ENCODE peak calls at places on chromosomes 7 and 10, in five cellular contexts. B is iPS DF 6.9; P is CD14-positive monocyte; W is germinal center; X is CD4-positive, alpha-beta T cell. O is an unnamed sample.

GRCh38 chr10:7407368-7408002 is 3.3 kb downstream of the SFMBT2 start:
- DNase-seq in X (no peak), P (no peak), B (no peak), W (no peak), O (no peak)

GRCh38 chr7:3835102-3835501 is 534.0 kb downstream of the SDK1 start:
- DNase-seq in W (no peak), X (no peak), P (no peak), B (no peak), O (no peak)

GRCh38 chr7:100476903-100477870 is 1.8 kb downstream of the TSC22D4 start:
- DNase-seq in B (no peak), W (peak), P (no peak), X (peak), O (no peak)

GRCh38 chr7:1386623-1387220 is 72.5 kb downstream of the MICALL2 start:
- DNase-seq in B (no peak), W (no peak), P (no peak), X (no peak), O (no peak)

GRCh38 chr10:97081621-97082235 is 104.0 kb downstream of the SLIT1 start:
- DNase-seq in B (peak), W (peak), P (no peak), X (peak), O (peak)

GRCh38 chr7:43011879-43012278 is 79.7 kb downstream of the MRPL32 start:
- DNase-seq in P (no peak), B (no peak), W (no peak), X (no peak), O (no peak)

GRCh38 chr7:129308047-129308446 is 83.2 kb downstream of the AHCYL2 start:
- DNase-seq in W (no peak), X (no peak), B (no peak), P (no peak), O (no peak)

GRCh38 chr10:132202070-132202970 is 15.6 kb downstream of the DPYSL4 start:
- DNase-seq in W (no peak), X (no peak), P (no peak), B (no peak), O (no peak)

GRCh38 chr10:79385392-79385795 is 38.1 kb downstream of the PPIF start:
- DNase-seq in W (no peak), X (no peak), B (no peak), P (no peak), O (no peak)

GRCh38 chr10:90007226-90007625 is 305.8 kb downstream of the KIF20B start:
- DNase-seq in P (no peak), B (no peak), X (no peak), W (no peak), O (no peak)

GRCh38 chr10:49679480-49679893 is at the start of gene C10orf53:
- DNase-seq in W (peak), X (no peak), P (no peak), B (peak), O (no peak)

GRCh38 chr7:44391171-44391570 is 65.8 kb upstream of the CAMK2B start:
- DNase-seq in X (no peak), P (no peak), B (no peak), W (no peak), O (no peak)

GRCh38 chr10:112628951-112629604 is 182.1 kb downstream of the VTI1A start:
- DNase-seq in P (no peak), B (no peak), X (no peak), W (no peak), O (no peak)

GRCh38 chr7:158508802-158509385 is 78.7 kb downstream of the PTPRN2 start:
- DNase-seq in X (no peak), B (no peak), W (no peak), P (no peak), O (no peak)

GRCh38 chr10:80542053-80542452 is 4.4 kb downstream of the SH2D4B start:
- DNase-seq in W (no peak), B (no peak), X (no peak), P (no peak), O (no peak)

GRCh38 chr10:9126728-9127127 is 1072.2 kb downstream of the GATA3 start:
- DNase-seq in P (no peak), B (no peak), X (no peak), W (no peak), O (no peak)

GRCh38 chr10:129870926-129871660 is 93.0 kb downstream of the EBF3 start:
- DNase-seq in X (no peak), W (no peak), B (no peak), P (no peak), O (no peak)

GRCh38 chr7:47540387-47541093 is 41.4 kb downstream of the TNS3 start:
- DNase-seq in P (no peak), W (no peak), X (no peak), B (no peak), O (no peak)

GRCh38 chr7:20158684-20159083 is 58.5 kb downstream of the MACC1 start:
- DNase-seq in X (no peak), W (no peak), B (no peak), P (no peak), O (no peak)

GRCh38 chr7:20786049-20786412 is 655 bp downstream of the SP8 start:
- DNase-seq in P (no peak), X (no peak), B (no peak), W (no peak), O (no peak)

GRCh38 chr7:111424768-111425167 is 137.5 kb downstream of the IMMP2L start:
- DNase-seq in P (no peak), X (no peak), B (no peak), W (no peak), O (no peak)